ENCODE peak calls at places on chromosomes 2 and 18, in nine cellular contexts. T, F, N, L, A, J, G, O and D are unnamed samples.

GRCh38 chr2:207674826-207675225 is 36.6 kb upstream of the CCNYL1 start:
- DNase-seq in T (no peak), F (no peak), N (peak), L (no peak), A (no peak), J (no peak), G (no peak), O (no peak), D (no peak)

GRCh38 chr2:128276878-128277675 is 41.6 kb downstream of the HS6ST1 start:
- DNase-seq in T (no peak), F (peak), N (no peak), L (no peak), A (no peak), J (peak), G (peak), O (no peak), D (no peak)

GRCh38 chr2:30932850-30933249 is 125.6 kb upstream of the CAPN13 start:
- DNase-seq in T (no peak), F (no peak), N (no peak), L (no peak), A (no peak), J (no peak), G (no peak), O (no peak), D (no peak)

GRCh38 chr2:152309352-152310214 is 25.4 kb upstream of the FMNL2 start:
- DNase-seq in T (no peak), F (no peak), N (no peak), L (no peak), A (no peak), J (no peak), G (no peak), O (no peak), D (no peak)

GRCh38 chr18:12233378-12233777 is 20.8 kb upstream of the CIDEA start:
- DNase-seq in T (no peak), F (no peak), N (no peak), L (no peak), A (no peak), J (no peak), G (no peak), O (peak), D (no peak)

GRCh38 chr2:24613154-24613814 is 122.2 kb downstream of the NCOA1 start:
- DNase-seq in T (peak), F (no peak), N (peak), L (no peak), A (no peak), J (no peak), G (no peak), O (peak), D (no peak)

GRCh38 chr2:224142397-224143312 is 103.6 kb upstream of the SERPINE2 start:
- DNase-seq in T (no peak), F (no peak), N (no peak), L (no peak), A (no peak), J (no peak), G (no peak), O (peak), D (no peak)

GRCh38 chr2:74893332-74893731 is 59.4 kb downstream of the HK2 start:
- DNase-seq in T (no peak), F (no peak), N (no peak), L (no peak), A (no peak), J (no peak), G (no peak), O (peak), D (no peak)

GRCh38 chr2:168928113-168928823 is 27.2 kb downstream of the G6PC2 start:
- DNase-seq in T (no peak), F (no peak), N (no peak), L (no peak), A (no peak), J (no peak), G (no peak), O (no peak), D (no peak)

GRCh38 chr2:68190991-68191731 is 33.5 kb downstream of the PNO1 start:
- DNase-seq in T (peak), F (no peak), N (no peak), L (no peak), A (no peak), J (no peak), G (no peak), O (peak), D (no peak)

GRCh38 chr2:45882707-45883106 is 231.2 kb downstream of the PRKCE start:
- DNase-seq in T (no peak), F (no peak), N (no peak), L (peak), A (peak), J (peak), G (no peak), O (no peak), D (no peak)

GRCh38 chr2:28624798-28625701 is 126.6 kb upstream of the PPP1CB start:
- DNase-seq in T (no peak), F (peak), N (peak), L (peak), A (peak), J (peak), G (peak), O (peak), D (peak)

GRCh38 chr2:145543856-145544255 is 1023.9 kb upstream of the ZEB2 start:
- DNase-seq in T (no peak), F (no peak), N (no peak), L (no peak), A (no peak), J (no peak), G (no peak), O (no peak), D (no peak)

GRCh38 chr2:13046557-13047165 is 329.9 kb downstream of the TRIB2 start:
- DNase-seq in T (no peak), F (no peak), N (no peak), L (no peak), A (no peak), J (no peak), G (no peak), O (peak), D (no peak)

GRCh38 chr2:216758431-216759155 is 63.2 kb upstream of the IGFBP5 start:
- DNase-seq in T (no peak), F (no peak), N (peak), L (no peak), A (no peak), J (no peak), G (no peak), O (no peak), D (no peak)

GRCh38 chr2:129011466-129012061 is 692.9 kb upstream of the HS6ST1 start:
- DNase-seq in T (no peak), F (no peak), N (no peak), L (no peak), A (no peak), J (no peak), G (no peak), O (no peak), D (no peak)

GRCh38 chr18:9606039-9606438 is 8.3 kb downstream of the PPP4R1 start:
- DNase-seq in T (no peak), F (no peak), N (no peak), L (no peak), A (no peak), J (no peak), G (no peak), O (no peak), D (no peak)

GRCh38 chr2:48270209-48270608 is 259.7 kb upstream of the STON1 start:
- DNase-seq in T (no peak), F (no peak), N (no peak), L (no peak), A (no peak), J (no peak), G (no peak), O (no peak), D (no peak)

GRCh38 chr2:165902929-165903328 is 50.6 kb downstream of the TTC21B start:
- DNase-seq in T (no peak), F (no peak), N (no peak), L (no peak), A (no peak), J (no peak), G (no peak), O (peak), D (no peak)

GRCh38 chr18:12598181-12598921 is 59.6 kb downstream of the SPIRE1 start:
- DNase-seq in T (no peak), F (no peak), N (peak), L (no peak), A (no peak), J (no peak), G (no peak), O (peak), D (no peak)

GRCh38 chr2:36408198-36408703 is 52.7 kb downstream of the CRIM1 start:
- DNase-seq in T (peak), F (no peak), N (peak), L (no peak), A (peak), J (no peak), G (no peak), O (peak), D (peak)

GRCh38 chr2:200758341-200758740 is 53.4 kb upstream of the BZW1 start:
- DNase-seq in T (no peak), F (no peak), N (no peak), L (no peak), A (no peak), J (no peak), G (no peak), O (no peak), D (no peak)

GRCh38 chr2:54570925-54571694 is 115.0 kb downstream of the SPTBN1 start:
- DNase-seq in T (peak), F (no peak), N (no peak), L (peak), A (no peak), J (peak), G (peak), O (peak), D (no peak)

GRCh38 chr2:12717191-12717987 is 653 bp downstream of the TRIB2 start:
- DNase-seq in T (no peak), F (peak), N (peak), L (peak), A (peak), J (peak), G (peak), O (peak), D (peak)

GRCh38 chr18:6021341-6022088 is 126.2 kb upstream of the TMEM200C start:
- DNase-seq in T (no peak), F (no peak), N (no peak), L (no peak), A (no peak), J (no peak), G (no peak), O (no peak), D (no peak)

GRCh38 chr2:72947947-72948346 is 30.6 kb downstream of the EMX1 start:
- DNase-seq in T (no peak), F (no peak), N (no peak), L (no peak), A (no peak), J (no peak), G (no peak), O (no peak), D (no peak)

GRCh38 chr18:63883617-63884016 is 3.9 kb upstream of the SERPINB2 start:
- DNase-seq in T (no peak), F (no peak), N (no peak), L (no peak), A (no peak), J (no peak), G (no peak), O (peak), D (no peak)

GRCh38 chr2:113962692-113963480 is 73.0 kb downstream of the ACTR3 start:
- DNase-seq in T (peak), F (no peak), N (no peak), L (no peak), A (no peak), J (no peak), G (no peak), O (peak), D (no peak)

GRCh38 chr18:57660961-57661360 is 39.3 kb upstream of the NARS1 start:
- DNase-seq in T (peak), F (no peak), N (no peak), L (no peak), A (no peak), J (no peak), G (no peak), O (peak), D (no peak)

GRCh38 chr2:200308001-200308400 is 1.5 kb downstream of the SPATS2L start:
- DNase-seq in T (no peak), F (no peak), N (no peak), L (no peak), A (no peak), J (no peak), G (no peak), O (peak), D (no peak)

DNA sequence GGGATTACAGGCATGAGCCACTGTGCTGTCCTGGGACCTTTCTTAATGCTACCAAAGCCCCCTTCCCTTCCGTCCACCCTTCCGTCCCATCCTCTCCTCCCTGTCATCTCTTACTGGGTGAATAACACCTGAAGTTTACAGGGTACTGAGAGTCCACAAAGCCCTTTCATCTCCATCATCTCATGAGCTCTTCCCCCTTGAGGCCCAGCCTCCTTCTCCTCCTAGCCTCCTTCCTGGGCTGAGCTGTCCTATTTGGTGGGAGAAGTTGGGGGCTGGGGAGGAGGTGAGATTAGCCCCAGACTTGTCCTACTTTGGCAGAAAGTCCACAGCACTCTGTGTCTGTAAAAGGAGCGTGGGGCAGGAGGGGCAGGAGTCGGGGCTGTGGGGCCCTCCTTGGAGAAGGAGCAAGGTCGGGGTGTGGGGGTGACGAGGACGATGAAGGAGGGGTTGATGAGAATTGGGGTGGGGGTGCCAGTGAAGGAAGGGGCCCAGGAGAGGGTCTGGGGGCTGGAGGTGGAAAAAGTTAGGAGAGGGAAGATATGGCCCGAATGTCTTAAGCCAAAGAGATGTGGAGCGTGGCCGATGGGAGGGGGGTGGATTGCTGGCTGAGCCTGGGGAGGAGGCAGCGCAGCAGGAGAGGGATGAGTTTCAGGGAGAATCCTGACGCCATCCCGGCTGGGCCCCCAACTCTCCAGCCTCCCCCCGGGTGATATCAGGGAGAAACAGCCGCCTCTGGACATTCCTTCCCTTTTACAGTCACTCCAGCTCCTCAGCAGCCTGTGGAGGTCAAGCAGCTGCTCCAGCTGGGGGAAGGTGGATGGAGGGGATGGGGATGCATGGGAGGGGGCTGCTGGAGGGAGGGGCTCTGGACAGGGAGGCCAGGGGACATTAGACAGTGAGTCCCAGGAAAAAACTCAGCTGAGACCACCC is 9.8 kb upstream of the DES start:
- DNase-seq in T (no peak), F (no peak), N (no peak), L (no peak), A (peak), J (no peak), G (no peak), O (no peak), D (no peak)
- H3K4me3 ChIP-seq in T (no peak), F (no peak), N (no peak), L (no peak), A (no peak), J (no peak), G (no peak), O (no peak), D (no peak)

DNA sequence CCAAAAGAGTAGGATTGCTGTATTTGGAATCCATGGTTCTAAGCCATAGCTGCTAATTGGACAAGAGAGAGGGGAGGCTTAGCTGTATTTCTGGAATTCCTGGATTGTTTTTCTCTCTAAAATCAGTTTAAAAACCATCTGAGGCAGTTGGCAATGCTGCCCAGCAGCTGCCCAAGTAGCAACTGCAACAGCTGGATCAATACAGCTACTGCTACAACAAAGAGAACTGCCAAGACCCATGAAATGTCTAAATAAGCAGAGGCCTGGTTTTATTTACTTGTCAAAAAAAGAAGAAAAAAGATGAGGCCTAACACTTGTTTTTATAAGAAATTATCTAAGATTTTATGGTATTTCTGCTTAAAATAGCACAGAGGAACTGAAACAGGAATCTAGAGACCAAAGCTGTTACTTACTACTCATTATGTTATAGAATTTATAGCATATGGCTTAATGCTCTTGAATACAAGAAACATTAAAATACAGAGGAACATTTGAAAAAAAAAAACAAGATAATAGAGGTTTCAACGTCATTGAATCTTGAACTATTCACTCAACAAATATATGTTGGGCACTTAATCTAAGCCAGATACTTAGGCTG is 39.1 kb downstream of the TMEFF2 start:
- DNase-seq in T (no peak), F (no peak), N (no peak), L (no peak), A (no peak), J (no peak), G (no peak), O (no peak), D (no peak)
- TF ChIP-seq CTCF in T (no peak), F (no peak), N (no peak), L (no peak), A (no peak), J (no peak), G (no peak), O (no peak), D (no peak)

GRCh38 chr2:130986890-130987493 is 106.3 kb downstream of the FAM168B start:
- DNase-seq in T (no peak), F (no peak), N (no peak), L (no peak), A (no peak), J (no peak), G (no peak), O (no peak), D (no peak)
- H3K4me3 ChIP-seq in T (no peak), F (no peak), N (no peak), L (no peak), A (no peak), J (no peak), G (no peak), O (no peak), D (no peak)

GRCh38 chr2:171792157-171792556 is 101.9 kb downstream of the SLC25A12 start:
- DNase-seq in T (no peak), F (no peak), N (no peak), L (no peak), A (no peak), J (no peak), G (no peak), O (no peak), D (no peak)
- TF ChIP-seq CTCF in T (no peak), F (no peak), N (no peak), L (no peak), A (no peak), J (no peak), G (no peak), O (no peak), D (no peak)

GRCh38 chr2:218405365-218406208 is 5.9 kb downstream of the CTDSP1 start:
- DNase-seq in T (no peak), F (no peak), N (peak), L (peak), A (no peak), J (no peak), G (no peak), O (no peak), D (peak)
- H3K4me3 ChIP-seq in T (peak), F (peak), N (peak), L (peak), A (peak), J (peak), G (peak), O (peak), D (peak)

DNA sequence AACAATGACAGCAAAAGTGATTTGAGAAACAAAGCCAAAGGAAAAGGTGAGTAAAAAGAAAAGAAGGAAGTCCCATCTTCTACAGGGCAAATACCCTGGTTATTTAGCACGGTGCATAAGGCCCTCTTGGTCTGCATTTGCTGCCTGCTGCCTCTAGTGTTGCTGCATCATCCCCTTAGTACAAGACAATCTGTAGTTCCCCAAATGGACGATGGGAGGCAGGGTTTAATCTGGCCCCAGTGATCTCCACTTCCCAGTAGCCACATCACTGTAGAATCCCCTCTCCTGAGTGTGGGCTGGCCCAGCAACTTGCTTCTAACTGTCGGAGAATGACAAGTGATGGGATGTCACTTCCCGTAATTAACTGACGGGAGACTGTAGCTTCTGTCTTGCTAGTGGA is 85.1 kb downstream of the CTAGE1 start:
- DNase-seq in T (no peak), F (no peak), N (peak), L (no peak), A (no peak), J (no peak), G (no peak), O (peak), D (no peak)
- TF ChIP-seq CTCF in T (no peak), F (no peak), N (peak), L (no peak), A (no peak), J (no peak), G (no peak), O (no peak), D (no peak)